ENCODE peak calls at places on chromosomes 7 and 10, in five cellular contexts. E is amygdala, I is T-cell, X is GM13976, J is transverse colon. M is an unnamed sample.

GRCh38 chr7:101567231-101567630 is 61.9 kb downstream of the MYL10 start:
- DNase-seq in E (peak), I (no peak), X (no peak), J (peak), M (peak)

GRCh38 chr10:93074137-93074596 is 474 bp downstream of the CYP26A1 start:
- DNase-seq in E (no peak), I (no peak), X (peak), J (no peak), M (no peak)

GRCh38 chr7:89927762-89928161 is 226.5 kb upstream of the STEAP1 start:
- DNase-seq in E (no peak), I (no peak), X (no peak), J (no peak), M (no peak)

GRCh38 chr10:116272497-116273221 is at the start of gene GFRA1:
- DNase-seq in E (no peak), I (no peak), X (peak), J (no peak), M (no peak)

GRCh38 chr10:87565010-87565409 is 60.3 kb downstream of the MINPP1 start:
- DNase-seq in E (no peak), I (no peak), X (no peak), J (no peak), M (no peak)

GRCh38 chr7:129845178-129845971 is 107.4 kb downstream of the UBE2H start:
- DNase-seq in E (no peak), I (no peak), X (no peak), J (no peak), M (no peak)

GRCh38 chr10:6279540-6280267 is 77.0 kb downstream of the PFKFB3 start:
- DNase-seq in E (no peak), I (no peak), X (no peak), J (no peak), M (no peak)

GRCh38 chr7:101659706-101660105 is 30.6 kb upstream of the MYL10 start:
- DNase-seq in E (no peak), I (no peak), X (no peak), J (no peak), M (no peak)

GRCh38 chr10:93806882-93807281 is 49.1 kb downstream of the LGI1 start:
- DNase-seq in E (no peak), I (no peak), X (no peak), J (no peak), M (no peak)

GRCh38 chr10:121007264-121007663 is 156.1 kb downstream of the WDR11 start:
- DNase-seq in E (no peak), I (no peak), X (no peak), J (no peak), M (no peak)

GRCh38 chr7:143015926-143016490 is 10.9 kb downstream of the OR9A2 start:
- DNase-seq in E (no peak), I (no peak), X (no peak), J (no peak), M (no peak)

GRCh38 chr7:101856488-101857357 is 39.3 kb downstream of the CUX1 start:
- DNase-seq in E (peak), I (peak), X (peak), J (peak), M (peak)

GRCh38 chr7:88075216-88075615 is 141.2 kb downstream of the ADAM22 start:
- DNase-seq in E (no peak), I (no peak), X (no peak), J (no peak), M (no peak)

GRCh38 chr7:129188372-129188891 is at the start of gene SMO:
- DNase-seq in E (peak), I (no peak), X (peak), J (peak), M (peak)

GRCh38 chr7:138911007-138911406 is 70.2 kb downstream of the KIAA1549 start:
- DNase-seq in E (no peak), I (no peak), X (no peak), J (no peak), M (no peak)

GRCh38 chr10:99983280-99983988 is 26.3 kb downstream of the DNMBP start:
- DNase-seq in E (no peak), I (no peak), X (no peak), J (no peak), M (peak)

GRCh38 chr10:108735380-108735779 is 1187.9 kb downstream of the XPNPEP1 start:
- DNase-seq in E (no peak), I (no peak), X (no peak), J (no peak), M (no peak)

GRCh38 chr10:14241196-14241595 is 89.5 kb downstream of the FRMD4A start:
- DNase-seq in E (no peak), I (no peak), X (no peak), J (no peak), M (no peak)

GRCh38 chr7:27154901-27155815 is 1.3 kb downstream of the HOXA7 start:
- DNase-seq in E (no peak), I (no peak), X (no peak), J (peak), M (no peak)

GRCh38 chr7:139647812-139648616 is 124.5 kb downstream of the CLEC2L start:
- DNase-seq in E (no peak), I (no peak), X (no peak), J (no peak), M (no peak)

GRCh38 chr10:79502561-79503309 is 9.6 kb upstream of the EIF5AL1 start:
- DNase-seq in E (no peak), I (no peak), X (no peak), J (no peak), M (no peak)

GRCh38 chr10:11546581-11546980 is 64.9 kb downstream of the USP6NL start:
- DNase-seq in E (no peak), I (no peak), X (no peak), J (no peak), M (no peak)

GRCh38 chr7:69603351-69603750 is 5.1 kb downstream of the AUTS2 start:
- DNase-seq in E (no peak), I (no peak), X (peak), J (no peak), M (no peak)